ENCODE peak calls at places on chromosome 19, in six cellular contexts. Q is A172; S is tibial artery; M is ELR; I is NCI-H446; Y is stimulated activated CD4-positive, alpha-beta T cell treated with anti-CD3 and anti-CD28 coated beads, Interleukin-4, amount 100 ng/mL, for 1 hour. P is an unnamed sample.

GRCh38 chr19:17312481-17313113 is 3.2 kb downstream of the DDA1 start:
- DNase-seq in I (no peak), Y (no peak), S (no peak), M (no peak), Q (no peak), P (no peak)

GRCh38 chr19:7272856-7273578 is 21.2 kb downstream of the INSR start:
- DNase-seq in S (no peak), M (no peak), Y (no peak), I (no peak), Q (no peak), P (no peak)

GRCh38 chr19:5775668-5776309 is 8.8 kb downstream of the PRR22 start:
- DNase-seq in M (peak), Y (no peak), S (no peak), I (no peak), Q (no peak), P (no peak)

GRCh38 chr19:56838930-56839664 is 1.4 kb downstream of the PEG3 start:
- DNase-seq in S (peak), Q (no peak), Y (no peak), M (peak), I (no peak), P (no peak)

GRCh38 chr19:8681345-8682021 is 17.1 kb downstream of the ACTL9 start:
- DNase-seq in Q (peak), S (no peak), M (no peak), I (no peak), Y (no peak), P (no peak)

GRCh38 chr19:7533925-7534480 is 1.5 kb upstream of the PNPLA6 start:
- DNase-seq in M (peak), S (peak), Q (peak), I (peak), Y (peak), P (peak)

GRCh38 chr19:41895745-41896580 is 13.0 kb downstream of the ARHGEF1 start:
- DNase-seq in Q (no peak), I (no peak), S (no peak), M (peak), Y (no peak), P (no peak)

GRCh38 chr19:38932425-38933179 is 1.9 kb downstream of the MRPS12 start:
- DNase-seq in Y (peak), S (no peak), I (peak), M (peak), Q (no peak), P (peak)

GRCh38 chr19:5017235-5017634 is 48.3 kb downstream of the KDM4B start:
- DNase-seq in M (peak), Q (peak), S (no peak), I (no peak), Y (no peak), P (no peak)

GRCh38 chr19:24063312-24063711 is 23.7 kb upstream of the ZNF254 start:
- DNase-seq in I (no peak), Y (no peak), M (no peak), Q (no peak), S (no peak), P (no peak)

GRCh38 chr19:30688696-30689095 is 316.5 kb downstream of the ZNF536 start:
- DNase-seq in S (no peak), Q (no peak), Y (no peak), I (no peak), M (no peak), P (no peak)

GRCh38 chr19:840519-841206 is at the start of gene PRTN3:
- DNase-seq in M (no peak), Y (no peak), I (no peak), S (no peak), Q (no peak), P (no peak)

GRCh38 chr19:4368128-4368820 is 24.9 kb downstream of the MPND start:
- DNase-seq in Q (peak), Y (no peak), I (peak), S (peak), M (no peak), P (no peak)

GRCh38 chr19:46596008-46596407 is 5.1 kb upstream of the CALM3 start:
- DNase-seq in M (no peak), S (no peak), Q (no peak), Y (no peak), I (no peak), P (no peak)

GRCh38 chr19:4288091-4288777 is 9.2 kb downstream of the SHD start:
- DNase-seq in S (no peak), Q (peak), I (no peak), Y (no peak), M (peak), P (no peak)

GRCh38 chr19:49217382-49217781 is 59.8 kb downstream of the TRPM4 start:
- DNase-seq in I (no peak), M (no peak), S (no peak), Q (no peak), Y (no peak), P (no peak)

P was measured in immature natural killer cell.